ENCODE peak calls at places on chromosome 14, in ten cellular contexts. H is stimulated activated CD4-positive, alpha-beta T cell treated with anti-CD3 and anti-CD28 coated beads, Interleukin-12 subunit alpha, Interleukin-12 subunit beta, amount 100 ng/mL, for 48 hours; O is ACHN; V is A549; X is activated T-cell treated with anti-CD3 and anti-CD28 coated beads, Interleukin-2, amount 50 U/mL, for 24 hours; A is iris pigment epithelial cell; S is GM19239; F is thoracic aorta; N is stromal cell of bone marrow; R is NCI-H2081. D is an unnamed sample.

GRCh38 chr14:49849213-49849847 is 3.3 kb downstream of the NEMF start:
- DNase-seq in S (no peak), F (no peak), A (peak; percentile 31), O (no peak), H (no peak), X (no peak), N (no peak), R (peak; percentile 44), V (no peak), D (no peak)

GRCh38 chr14:41604793-41605534 is 1.7 kb upstream of the LRFN5 start:
- DNase-seq in O (no peak), X (peak; percentile 32), H (no peak), V (no peak), A (peak; percentile 80), S (no peak), N (peak; percentile 44), F (no peak), R (no peak), D (peak; percentile 93)

GRCh38 chr14:72352012-72352411 is 419.8 kb downstream of the RGS6 start:
- DNase-seq in V (no peak), H (no peak), A (no peak), N (no peak), S (no peak), O (no peak), X (no peak), R (no peak), F (no peak), D (no peak)

GRCh38 chr14:97943619-97944018 is 1146.4 kb downstream of the VRK1 start:
- DNase-seq in S (no peak), X (no peak), O (no peak), V (no peak), H (peak; percentile 4), N (no peak), R (no peak), A (no peak), F (no peak), D (no peak)

GRCh38 chr14:37622231-37622923 is 26.9 kb downstream of the TTC6 start:
- DNase-seq in X (no peak), S (no peak), R (no peak), O (no peak), A (peak; percentile 60), H (no peak), N (no peak), F (no peak), V (no peak), D (peak; percentile 38)

GRCh38 chr14:82951171-82951570 is 1417.5 kb upstream of the SEL1L start:
- DNase-seq in A (no peak), R (no peak), S (no peak), F (no peak), N (no peak), V (no peak), O (no peak), H (no peak), X (no peak), D (no peak)

GRCh38 chr14:104586832-104587620 is 7.5 kb downstream of the C14orf180 start:
- DNase-seq in V (no peak), S (no peak), H (no peak), R (no peak), X (no peak), A (no peak), O (no peak), N (no peak), F (peak; percentile 29), D (no peak)

GRCh38 chr14:68892961-68893360 is 86.1 kb downstream of the ACTN1 start:
- DNase-seq in O (no peak), R (no peak), X (no peak), N (no peak), V (no peak), F (no peak), A (no peak), H (no peak), S (no peak), D (no peak)

GRCh38 chr14:100388137-100389050 is 65.3 kb downstream of the SLC25A47 start:
- DNase-seq in H (no peak), A (no peak), X (no peak), F (no peak), S (no peak), O (no peak), R (no peak), N (no peak), V (peak; percentile 27), D (no peak)

GRCh38 chr14:100427166-100427565 is 104.0 kb downstream of the SLC25A47 start:
- DNase-seq in F (no peak), H (no peak), A (no peak), O (no peak), N (no peak), X (no peak), S (no peak), R (no peak), V (no peak), D (no peak)

GRCh38 chr14:100056431-100056830 is 8.8 kb upstream of the EVL start:
- DNase-seq in H (no peak), X (no peak), A (no peak), R (no peak), O (no peak), N (no peak), V (no peak), F (no peak), S (no peak), D (peak; percentile 34)

GRCh38 chr14:79500489-79500888 is 710.8 kb downstream of the DIO2 start:
- DNase-seq in N (no peak), A (no peak), H (no peak), O (no peak), F (no peak), S (no peak), R (no peak), V (no peak), X (no peak), D (no peak)

GRCh38 chr14:98770151-98770550 is 501.8 kb downstream of the BCL11B start:
- DNase-seq in F (no peak), X (no peak), O (no peak), A (no peak), V (no peak), R (no peak), N (no peak), S (no peak), H (no peak), D (no peak)

GRCh38 chr14:104346112-104346462 is 207.7 kb downstream of the KIF26A start:
- DNase-seq in H (no peak), V (no peak), F (no peak), S (no peak), O (no peak), N (no peak), X (no peak), A (no peak), R (no peak), D (no peak)

GRCh38 chr14:102185360-102185759 is 45.7 kb downstream of the WDR20 start:
- DNase-seq in R (no peak), N (no peak), O (no peak), F (no peak), H (no peak), S (no peak), V (peak; percentile 88), A (no peak), X (no peak), D (no peak)

GRCh38 chr14:64541261-64541970 is 875 bp downstream of the HSPA2 start:
- DNase-seq in H (no peak), N (no peak), R (no peak), A (no peak), X (no peak), V (peak; percentile 18), S (no peak), F (no peak), O (no peak), D (no peak)

GRCh38 chr14:61472025-61472672 is 150.8 kb downstream of the PRKCH start:
- DNase-seq in F (no peak), O (peak; percentile 84), X (peak; percentile 53), N (peak; percentile 95), R (no peak), A (peak; percentile 100), V (peak; percentile 89), H (no peak), S (no peak), D (peak; percentile 98)

GRCh38 chr14:51533160-51533559 is 118.5 kb upstream of the FRMD6 start:
- DNase-seq in F (no peak), X (no peak), N (peak; percentile 41), V (peak; percentile 51), S (no peak), R (no peak), H (no peak), O (no peak), A (peak; percentile 72), D (no peak)

GRCh38 chr14:34911209-34912150 is 36.3 kb upstream of the BAZ1A start:
- DNase-seq in A (peak; percentile 90), N (no peak), H (no peak), S (no peak), X (no peak), F (no peak), V (no peak), O (peak; percentile 44), R (no peak), D (peak; percentile 1)

GRCh38 chr14:63664143-63664460 is 22.4 kb upstream of the WDR89 start:
- DNase-seq in N (no peak), A (no peak), S (no peak), X (no peak), R (no peak), H (no peak), F (no peak), V (no peak), O (no peak), D (no peak)

GRCh38 chr14:68894802-68895201 is 84.3 kb downstream of the ACTN1 start:
- DNase-seq in N (peak; percentile 45), F (no peak), V (no peak), O (no peak), X (no peak), R (no peak), H (no peak), S (no peak), A (peak; percentile 74), D (peak; percentile 39)

GRCh38 chr14:97456958-97457357 is 659.8 kb downstream of the VRK1 start:
- DNase-seq in N (no peak), X (peak; percentile 78), O (no peak), S (no peak), V (no peak), R (no peak), H (peak; percentile 69), A (no peak), F (no peak), D (no peak)

GRCh38 chr14:80965041-80965440 is 9.6 kb downstream of the TSHR start:
- DNase-seq in N (no peak), X (no peak), O (no peak), V (no peak), A (no peak), S (no peak), F (no peak), H (no peak), R (no peak), D (no peak)

GRCh38 chr14:92058006-92058917 is 18.4 kb upstream of the TRIP11 start:
- DNase-seq in R (peak; percentile 60), H (no peak), S (no peak), A (no peak), N (no peak), V (no peak), F (no peak), O (no peak), X (no peak), D (no peak)

GRCh38 chr14:92945959-92946846 is 23.3 kb downstream of the CHGA start:
- DNase-seq in V (peak; percentile 91), R (peak; percentile 18), O (peak; percentile 69), H (no peak), A (peak; percentile 69), N (peak; percentile 25), X (no peak), F (no peak), S (no peak), D (peak; percentile 70)

GRCh38 chr14:64202731-64203130 is 91.4 kb downstream of the ESR2 start:
- DNase-seq in V (no peak), H (no peak), N (no peak), O (no peak), A (no peak), R (no peak), S (no peak), F (no peak), X (no peak), D (no peak)

GRCh38 chr14:104940526-104941150 is 16.0 kb downstream of the PLD4 start:
- DNase-seq in X (peak; percentile 19), A (no peak), S (no peak), R (no peak), V (no peak), N (no peak), O (no peak), F (no peak), H (no peak), D (peak; percentile 11)

GRCh38 chr14:55514819-55515470 is 65.1 kb upstream of the KTN1 start:
- DNase-seq in F (no peak), S (no peak), R (no peak), H (no peak), N (peak; percentile 58), V (no peak), A (peak; percentile 87), O (no peak), X (no peak), D (no peak)

D was measured in cardiac muscle cell.